ENCODE peak calls at places on chromosomes 16 and 17, in ten cellular contexts. R, J, Z, B, C, T, G, A, Y and V are unnamed samples.

GRCh38 chr16:12311887-12312286 is 335.4 kb downstream of the SNX29 start:
- DNase-seq in R (no peak), J (no peak), Z (no peak), B (no peak), C (no peak), T (no peak), G (no peak), A (no peak), Y (no peak), V (no peak)

GRCh38 chr17:14919580-14920160 is 345.5 kb downstream of the PMP22 start:
- DNase-seq in R (no peak), J (no peak), Z (peak), B (peak), C (no peak), T (no peak), G (peak), A (no peak), Y (no peak), V (no peak)

GRCh38 chr17:17384961-17385360 is 81.8 kb downstream of the NT5M start:
- DNase-seq in R (no peak), J (no peak), Z (no peak), B (no peak), C (no peak), T (no peak), G (no peak), A (no peak), Y (no peak), V (no peak)

GRCh38 chr17:48542956-48543853 is 1.7 kb downstream of the HOXB2 start:
- DNase-seq in R (peak), J (peak), Z (peak), B (peak), C (no peak), T (no peak), G (peak), A (no peak), Y (no peak), V (no peak)

GRCh38 chr17:17500999-17501605 is 4.9 kb upstream of the RASD1 start:
- DNase-seq in R (no peak), J (no peak), Z (no peak), B (no peak), C (no peak), T (no peak), G (no peak), A (no peak), Y (no peak), V (no peak)

GRCh38 chr17:76384987-76385891 is 830 bp downstream of the SPHK1 start:
- DNase-seq in R (peak), J (peak), Z (peak), B (peak), C (peak), T (peak), G (peak), A (no peak), Y (peak), V (no peak)

GRCh38 chr16:81616321-81617020 is 162.6 kb upstream of the PLCG2 start:
- DNase-seq in R (no peak), J (peak), Z (peak), B (peak), C (peak), T (peak), G (peak), A (no peak), Y (no peak), V (no peak)

GRCh38 chr17:82054351-82055022 is 2.8 kb downstream of the GPS1 start:
- DNase-seq in R (no peak), J (no peak), Z (no peak), B (no peak), C (peak), T (no peak), G (no peak), A (no peak), Y (no peak), V (no peak)

GRCh38 chr17:33732116-33732515 is 439.0 kb upstream of the ASIC2 start:
- DNase-seq in R (no peak), J (no peak), Z (no peak), B (peak), C (no peak), T (no peak), G (peak), A (no peak), Y (no peak), V (no peak)

GRCh38 chr16:73186752-73187151 is 138.8 kb upstream of the ZFHX3 start:
- DNase-seq in R (no peak), J (no peak), Z (no peak), B (no peak), C (no peak), T (no peak), G (no peak), A (no peak), Y (no peak), V (no peak)

GRCh38 chr17:29948460-29949185 is 7.2 kb downstream of the EFCAB5 start:
- DNase-seq in R (no peak), J (no peak), Z (no peak), B (no peak), C (no peak), T (no peak), G (no peak), A (no peak), Y (no peak), V (no peak)

GRCh38 chr16:23986455-23986854 is 150.7 kb downstream of the PRKCB start:
- DNase-seq in R (no peak), J (no peak), Z (no peak), B (no peak), C (no peak), T (no peak), G (no peak), A (no peak), Y (no peak), V (no peak)

GRCh38 chr17:72618018-72618509 is 474.4 kb downstream of the SLC39A11 start:
- DNase-seq in R (no peak), J (no peak), Z (no peak), B (no peak), C (peak), T (no peak), G (no peak), A (peak), Y (no peak), V (no peak)

GRCh38 chr16:78884199-78884598 is 716.3 kb downstream of the MAF start:
- DNase-seq in R (no peak), J (no peak), Z (no peak), B (no peak), C (no peak), T (no peak), G (no peak), A (no peak), Y (no peak), V (no peak)

GRCh38 chr17:50372222-50372621 is 762 bp downstream of the MRPL27 start:
- DNase-seq in R (no peak), J (no peak), Z (no peak), B (no peak), C (no peak), T (no peak), G (no peak), A (no peak), Y (no peak), V (no peak)

GRCh38 chr16:14486520-14487303 is 143.3 kb downstream of the PARN start:
- DNase-seq in R (peak), J (peak), Z (peak), B (peak), C (peak), T (peak), G (peak), A (peak), Y (peak), V (peak)

GRCh38 chr16:20901068-20901440 is 483 bp downstream of the LYRM1 start:
- DNase-seq in R (no peak), J (no peak), Z (no peak), B (peak), C (no peak), T (no peak), G (no peak), A (no peak), Y (no peak), V (no peak)

GRCh38 chr17:3912827-3913226 is 3.4 kb downstream of the P2RX1 start:
- DNase-seq in R (no peak), J (no peak), Z (no peak), B (no peak), C (no peak), T (no peak), G (no peak), A (no peak), Y (no peak), V (no peak)

GRCh38 chr17:66021757-66022156 is 170.2 kb downstream of the CEP112 start:
- DNase-seq in R (no peak), J (no peak), Z (no peak), B (no peak), C (no peak), T (no peak), G (no peak), A (no peak), Y (no peak), V (no peak)

GRCh38 chr17:27600471-27600870 is 30.5 kb upstream of the LGALS9 start:
- DNase-seq in R (no peak), J (no peak), Z (peak), B (no peak), C (no peak), T (peak), G (no peak), A (no peak), Y (no peak), V (no peak)

GRCh38 chr16:51952500-51952899 is 594.4 kb downstream of the TOX3 start:
- DNase-seq in R (no peak), J (no peak), Z (no peak), B (peak), C (no peak), T (no peak), G (peak), A (no peak), Y (no peak), V (no peak)

GRCh38 chr16:58501242-58502131 is 1.5 kb downstream of the NDRG4 start:
- DNase-seq in R (peak), J (no peak), Z (no peak), B (no peak), C (peak), T (no peak), G (no peak), A (no peak), Y (peak), V (no peak)

GRCh38 chr16:50745940-50746339 is 4.1 kb downstream of the CYLD start:
- DNase-seq in R (no peak), J (no peak), Z (no peak), B (no peak), C (no peak), T (no peak), G (no peak), A (no peak), Y (no peak), V (no peak)

GRCh38 chr16:80298676-80299075 is 242.1 kb upstream of the DYNLRB2 start:
- DNase-seq in R (no peak), J (no peak), Z (no peak), B (no peak), C (no peak), T (no peak), G (no peak), A (no peak), Y (no peak), V (no peak)

DNA sequence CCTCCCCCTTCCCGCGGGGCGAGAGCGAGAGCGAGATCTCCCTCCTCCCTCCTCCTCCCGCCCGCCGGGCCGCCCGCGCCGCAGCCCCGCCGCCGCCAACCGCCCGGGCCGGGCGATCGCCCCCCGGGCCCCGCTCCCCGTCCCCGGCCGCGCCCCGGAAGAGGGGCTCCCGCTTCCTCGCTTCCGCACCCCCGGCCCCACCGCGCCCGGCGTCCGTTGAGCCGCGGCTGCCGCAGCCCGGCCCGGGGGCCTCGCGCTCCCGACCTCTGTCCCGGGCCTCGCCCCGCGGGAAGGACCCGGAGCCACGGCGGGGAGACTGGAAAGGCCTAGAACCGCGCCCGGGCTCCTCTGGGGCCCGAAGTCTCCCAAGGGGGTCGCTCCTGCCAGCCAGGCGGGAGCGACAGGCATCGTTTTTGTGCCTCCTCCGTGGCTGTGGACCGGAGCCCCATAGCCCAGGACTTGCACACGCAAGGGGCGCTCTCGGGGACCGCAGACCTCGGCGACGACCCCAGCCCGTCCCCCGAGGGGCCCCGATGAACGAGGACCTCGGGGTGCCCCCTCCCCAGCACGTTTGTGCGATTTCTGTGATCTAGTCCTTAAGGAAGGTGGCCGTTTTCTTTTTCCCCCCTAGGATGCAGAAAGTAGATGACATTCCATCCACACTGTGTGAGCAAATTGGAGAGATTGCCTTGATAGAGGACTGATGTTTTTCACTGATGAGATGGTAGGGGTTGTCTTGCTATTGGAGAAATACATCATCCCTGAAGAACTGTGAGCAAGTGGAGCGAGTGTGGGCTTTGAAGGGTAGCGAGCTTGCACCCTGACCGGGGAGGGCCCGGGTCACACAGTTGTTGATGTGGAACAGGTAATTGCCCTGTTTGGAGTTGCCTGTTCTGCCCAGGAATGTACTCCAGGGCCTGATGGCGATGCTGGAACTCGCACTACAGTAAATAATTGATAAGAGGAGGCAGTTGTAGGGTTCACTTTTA is 610 bp downstream of the BANP start:
- DNase-seq in R (no peak), J (peak), Z (no peak), B (no peak), C (peak), T (no peak), G (no peak), A (no peak), Y (no peak), V (no peak)
- TF ChIP-seq CTCF in R (peak), J (peak), Z (peak), B (peak), C (peak), T (no peak), G (peak), A (no peak), Y (no peak), V (no peak)

GRCh38 chr16:3059041-3059722 is 6.3 kb upstream of the IL32 start:
- DNase-seq in R (peak), J (peak), Z (peak), B (peak), C (peak), T (peak), G (peak), A (peak), Y (peak), V (peak)

GRCh38 chr16:3059723-3060242 is 5.7 kb upstream of the IL32 start:
- DNase-seq in R (no peak), J (no peak), Z (no peak), B (no peak), C (no peak), T (no peak), G (no peak), A (no peak), Y (no peak), V (no peak)

GRCh38 chr16:3056336-3057180 is 8.9 kb upstream of the IL32 start:
- DNase-seq in R (no peak), J (no peak), Z (no peak), B (no peak), C (no peak), T (no peak), G (no peak), A (no peak), Y (no peak), V (no peak)

GRCh38 chr16:3058173-3059030 is 7.0 kb upstream of the IL32 start:
- DNase-seq in R (peak), J (no peak), Z (peak), B (peak), C (peak), T (no peak), G (no peak), A (peak), Y (no peak), V (no peak)

GRCh38 chr16:3057181-3058166 is 8.0 kb upstream of the IL32 start:
- DNase-seq in R (no peak), J (no peak), Z (no peak), B (no peak), C (no peak), T (no peak), G (no peak), A (no peak), Y (no peak), V (no peak)
- H3K4me3 ChIP-seq in R (no peak), J (peak), Z (no peak), B (no peak), C (no peak), T (peak), G (no peak), A (peak), Y (no peak), V (peak)

GRCh38 chr16:75343311-75343710 is 90.0 kb downstream of the CFDP1 start:
- DNase-seq in R (no peak), J (no peak), Z (no peak), B (no peak), C (no peak), T (no peak), G (no peak), A (no peak), Y (no peak), V (no peak)
- TF ChIP-seq CTCF in R (no peak), J (no peak), Z (no peak), B (no peak), C (no peak), T (no peak), G (no peak), A (no peak), Y (no peak), V (no peak)

DNA sequence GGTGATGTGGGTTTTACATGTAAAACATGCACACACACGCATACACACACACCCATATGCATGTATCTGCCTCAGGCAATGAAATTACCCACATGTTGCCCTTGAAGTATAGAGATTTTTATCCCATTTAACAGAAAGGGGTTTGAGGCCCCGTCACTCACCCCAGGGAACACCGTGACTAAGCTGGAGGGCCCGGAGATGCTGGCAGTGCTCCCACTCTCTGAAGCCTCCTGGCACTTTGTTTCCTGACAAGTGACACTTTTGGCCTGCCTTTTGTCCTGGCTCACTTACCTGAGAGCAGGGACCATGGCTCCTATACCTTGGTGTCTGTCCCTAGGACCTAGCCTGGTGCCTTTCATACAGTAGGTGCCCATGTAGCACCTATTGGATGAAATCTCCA is 50.0 kb upstream of the TNRC6C start:
- DNase-seq in R (no peak), J (no peak), Z (no peak), B (no peak), C (no peak), T (no peak), G (no peak), A (no peak), Y (no peak), V (no peak)
- H3K4me3 ChIP-seq in R (no peak), J (no peak), Z (no peak), B (no peak), C (no peak), T (no peak), G (no peak), A (no peak), Y (no peak), V (no peak)

GRCh38 chr17:74987909-74988711 is 678 bp downstream of the CDR2L start:
- DNase-seq in R (peak), J (peak), Z (peak), B (peak), C (peak), T (peak), G (peak), A (no peak), Y (peak), V (no peak)

GRCh38 chr17:74986206-74986576 is 1.2 kb upstream of the CDR2L start:
- DNase-seq in R (no peak), J (no peak), Z (no peak), B (no peak), C (no peak), T (no peak), G (no peak), A (no peak), Y (no peak), V (no peak)

GRCh38 chr17:74990581-74991105 is 3.2 kb downstream of the CDR2L start:
- DNase-seq in R (no peak), J (no peak), Z (no peak), B (no peak), C (no peak), T (no peak), G (no peak), A (no peak), Y (no peak), V (no peak)

GRCh38 chr17:74992223-74992622 is 4.8 kb downstream of the CDR2L start:
- DNase-seq in R (no peak), J (no peak), Z (no peak), B (no peak), C (peak), T (no peak), G (no peak), A (no peak), Y (no peak), V (no peak)

GRCh38 chr17:74987418-74987908 is at the start of gene CDR2L:
- DNase-seq in R (peak), J (peak), Z (peak), B (peak), C (peak), T (peak), G (peak), A (peak), Y (peak), V (no peak)
- TF ChIP-seq CTCF in R (peak), J (no peak), Z (no peak), B (no peak), C (no peak), T (no peak), G (no peak), A (no peak), Y (peak), V (no peak)

GRCh38 chr16:28259091-28259780 is 33.1 kb upstream of the SBK1 start:
- DNase-seq in R (no peak), J (no peak), Z (no peak), B (no peak), C (no peak), T (no peak), G (no peak), A (no peak), Y (no peak), V (no peak)

GRCh38 chr16:28259781-28260150 is 32.6 kb upstream of the SBK1 start:
- DNase-seq in R (no peak), J (no peak), Z (no peak), B (no peak), C (no peak), T (no peak), G (no peak), A (no peak), Y (no peak), V (no peak)

GRCh38 chr16:28258571-28258970 is 33.8 kb upstream of the SBK1 start:
- DNase-seq in R (peak), J (peak), Z (peak), B (no peak), C (peak), T (peak), G (peak), A (no peak), Y (no peak), V (no peak)

GRCh38 chr16:28261916-28262315 is 30.4 kb upstream of the SBK1 start:
- DNase-seq in R (peak), J (no peak), Z (no peak), B (no peak), C (no peak), T (no peak), G (no peak), A (no peak), Y (no peak), V (no peak)

DNA sequence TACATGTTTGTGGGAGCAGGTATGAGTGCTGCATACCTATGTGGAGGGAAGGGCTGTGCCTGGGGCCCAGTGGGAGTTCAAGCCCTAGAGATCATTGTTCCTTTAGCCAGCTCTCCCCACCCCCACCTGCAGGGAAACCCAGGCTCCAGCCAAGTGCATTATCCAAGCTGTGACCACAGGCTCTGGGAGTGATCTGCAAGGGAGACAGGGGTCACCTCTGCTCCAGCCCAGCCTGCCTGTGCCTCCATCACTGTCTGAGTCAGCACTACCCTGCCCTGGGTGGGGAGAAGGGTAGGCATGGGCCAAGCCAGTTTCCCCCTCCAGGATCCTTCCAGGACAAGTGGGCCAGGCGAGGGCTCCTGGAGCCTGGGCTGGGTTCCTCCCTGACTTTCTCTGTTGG is 32.1 kb upstream of the SBK1 start:
- DNase-seq in R (no peak), J (peak), Z (no peak), B (no peak), C (no peak), T (peak), G (no peak), A (no peak), Y (no peak), V (no peak)
- H3K4me3 ChIP-seq in R (no peak), J (no peak), Z (no peak), B (no peak), C (no peak), T (no peak), G (no peak), A (no peak), Y (no peak), V (no peak)